ENCODE peak calls at places on chromosome X, in five cellular contexts. One of them, this sample, is unnamed.

GRCh38 chrX:22616867-22617266 is 344.2 kb downstream of the CBLL2 start:
- DNase-seq in ascending aorta: no peak
- DNase-seq in fibroblast of lung: no peak
- DNase-seq in adrenal gland: no peak
- DNase-seq in IMR-90: no peak
- DNase-seq in this sample: no peak

GRCh38 chrX:40157228-40158035 is 59.7 kb upstream of the BCOR start:
- DNase-seq in ascending aorta: no peak
- DNase-seq in fibroblast of lung: no peak
- DNase-seq in adrenal gland: no peak
- DNase-seq in IMR-90: no peak
- DNase-seq in this sample: no peak

GRCh38 chrX:12693754-12694153 is 97.5 kb upstream of the PRPS2 start:
- DNase-seq in ascending aorta: no peak
- DNase-seq in fibroblast of lung: no peak
- DNase-seq in adrenal gland: no peak
- DNase-seq in IMR-90: no peak
- DNase-seq in this sample: no peak

GRCh38 chrX:254630-255215 is 26.5 kb upstream of the PLCXD1 start:
- DNase-seq in ascending aorta: no peak
- DNase-seq in fibroblast of lung: no peak
- DNase-seq in adrenal gland: no peak
- DNase-seq in IMR-90: no peak
- DNase-seq in this sample: no peak

GRCh38 chrX:48694776-48695523 is 1.6 kb upstream of the SUV39H1 start:
- DNase-seq in ascending aorta: no peak
- DNase-seq in fibroblast of lung: no peak
- DNase-seq in adrenal gland: no peak
- DNase-seq in IMR-90: no peak
- DNase-seq in this sample: no peak

GRCh38 chrX:10722804-10723364 is 102.5 kb upstream of the MID1 start:
- DNase-seq in ascending aorta: peak
- DNase-seq in fibroblast of lung: peak
- DNase-seq in adrenal gland: peak
- DNase-seq in IMR-90: peak
- DNase-seq in this sample: peak

GRCh38 chrX:151713859-151714258 is 2.0 kb upstream of the FATE1 start:
- DNase-seq in ascending aorta: no peak
- DNase-seq in fibroblast of lung: peak
- DNase-seq in adrenal gland: no peak
- DNase-seq in IMR-90: no peak
- DNase-seq in this sample: peak

GRCh38 chrX:13750204-13750603 is 15.7 kb downstream of the OFD1 start:
- DNase-seq in ascending aorta: no peak
- DNase-seq in fibroblast of lung: peak
- DNase-seq in adrenal gland: no peak
- DNase-seq in IMR-90: peak
- DNase-seq in this sample: no peak

GRCh38 chrX:11611965-11612364 is 53.8 kb downstream of the ARHGAP6 start:
- DNase-seq in ascending aorta: no peak
- DNase-seq in fibroblast of lung: no peak
- DNase-seq in adrenal gland: no peak
- DNase-seq in IMR-90: no peak
- DNase-seq in this sample: no peak

GRCh38 chrX:20116087-20116574 is 576 bp downstream of the MAP7D2 start:
- DNase-seq in ascending aorta: no peak
- DNase-seq in fibroblast of lung: no peak
- DNase-seq in adrenal gland: no peak
- DNase-seq in IMR-90: no peak
- DNase-seq in this sample: no peak
- TF ChIP-seq CTCF in ascending aorta: no peak
- TF ChIP-seq CTCF in fibroblast of lung: no peak
- TF ChIP-seq CTCF in adrenal gland: no peak
- TF ChIP-seq CTCF in IMR-90: no peak
- TF ChIP-seq CTCF in this sample: no peak

DNA sequence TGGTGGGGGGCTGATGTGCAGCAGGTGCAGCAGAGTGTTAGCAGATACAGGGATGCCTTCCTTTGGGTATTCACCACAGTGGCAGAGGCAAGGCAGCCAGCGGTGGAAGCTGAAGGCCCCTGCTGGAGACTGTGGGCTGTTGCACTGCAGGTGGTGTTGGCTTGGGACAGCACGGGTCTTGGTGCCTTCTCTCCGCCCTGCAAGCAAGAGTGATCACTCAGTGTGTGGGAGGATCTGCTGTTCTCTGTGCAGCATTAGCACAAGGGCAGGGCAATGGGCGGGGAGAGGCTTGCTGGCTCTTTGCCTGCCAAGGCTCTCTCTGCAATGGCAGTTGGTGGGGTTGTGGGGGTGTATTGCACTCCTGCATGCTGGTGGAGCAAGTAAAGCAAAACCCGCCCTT is 821.0 kb upstream of the GRIA3 start:
- DNase-seq in ascending aorta: no peak
- DNase-seq in fibroblast of lung: no peak
- DNase-seq in adrenal gland: no peak
- DNase-seq in IMR-90: no peak
- DNase-seq in this sample: no peak
- TF ChIP-seq CTCF in ascending aorta: no peak
- TF ChIP-seq CTCF in fibroblast of lung: no peak
- TF ChIP-seq CTCF in adrenal gland: no peak
- TF ChIP-seq CTCF in IMR-90: no peak
- TF ChIP-seq CTCF in this sample: no peak

GRCh38 chrX:131762802-131763234 is 218.9 kb downstream of the OR13H1 start:
- DNase-seq in ascending aorta: peak
- DNase-seq in fibroblast of lung: peak
- DNase-seq in adrenal gland: peak
- DNase-seq in IMR-90: peak
- DNase-seq in this sample: peak
- TF ChIP-seq CTCF in ascending aorta: peak
- TF ChIP-seq CTCF in fibroblast of lung: no peak
- TF ChIP-seq CTCF in adrenal gland: no peak
- TF ChIP-seq CTCF in IMR-90: peak
- TF ChIP-seq CTCF in this sample: peak

DNA sequence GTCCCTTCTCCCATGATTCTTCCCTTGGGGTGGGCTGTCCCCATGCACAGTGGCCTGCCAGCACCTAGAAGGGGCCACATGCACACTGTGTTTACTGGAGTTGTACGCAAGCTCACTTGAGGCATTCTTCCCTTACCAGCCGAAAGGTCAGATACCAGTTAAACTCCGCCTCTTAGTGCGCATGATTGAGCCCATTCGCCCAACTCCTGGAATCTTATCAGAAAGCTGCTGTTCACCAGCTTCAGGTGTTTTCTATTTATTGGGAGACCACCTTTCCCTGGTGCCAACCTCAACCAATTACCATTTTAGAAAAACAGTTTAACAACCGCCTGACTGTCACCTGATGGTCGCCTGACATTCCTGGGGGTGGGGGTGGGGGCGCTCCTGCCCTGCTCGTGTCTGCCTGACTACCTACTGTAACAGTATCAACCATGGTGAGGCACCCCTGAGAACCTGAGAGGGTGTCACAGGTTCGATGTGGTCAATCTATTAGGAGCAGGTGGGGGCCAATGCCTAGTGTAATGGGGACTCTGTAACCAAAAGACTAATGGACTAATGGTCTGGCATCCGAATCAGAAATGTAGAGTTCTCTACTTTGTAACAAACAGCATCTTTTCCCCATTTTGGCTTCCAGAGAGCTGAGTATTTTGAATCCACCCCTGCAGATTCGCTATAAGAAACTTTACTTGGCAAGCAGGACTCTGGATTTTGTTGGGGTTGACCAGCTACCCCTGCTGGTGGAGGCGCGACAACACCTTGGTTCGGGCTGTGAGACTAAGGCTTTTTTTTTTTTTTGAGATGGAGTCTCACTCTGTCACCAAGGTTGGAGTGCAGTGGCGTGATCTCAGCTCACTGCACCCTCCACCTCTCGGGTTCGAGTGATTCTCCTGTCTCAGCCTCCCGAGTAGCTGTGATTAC is 58.3 kb upstream of the ZNF157 start:
- DNase-seq in ascending aorta: no peak
- DNase-seq in fibroblast of lung: peak
- DNase-seq in adrenal gland: no peak
- DNase-seq in IMR-90: peak
- DNase-seq in this sample: peak
- TF ChIP-seq CTCF in ascending aorta: no peak
- TF ChIP-seq CTCF in fibroblast of lung: peak
- TF ChIP-seq CTCF in adrenal gland: peak
- TF ChIP-seq CTCF in IMR-90: peak
- TF ChIP-seq CTCF in this sample: peak

GRCh38 chrX:131746491-131746968 is 202.7 kb downstream of the OR13H1 start:
- DNase-seq in ascending aorta: peak
- DNase-seq in fibroblast of lung: peak
- DNase-seq in adrenal gland: peak
- DNase-seq in IMR-90: peak
- DNase-seq in this sample: peak
- TF ChIP-seq CTCF in ascending aorta: peak
- TF ChIP-seq CTCF in fibroblast of lung: no peak
- TF ChIP-seq CTCF in adrenal gland: no peak
- TF ChIP-seq CTCF in IMR-90: peak
- TF ChIP-seq CTCF in this sample: peak

GRCh38 chrX:15299945-15300851 is 15.2 kb downstream of the ASB11 start:
- DNase-seq in ascending aorta: no peak
- DNase-seq in fibroblast of lung: peak
- DNase-seq in adrenal gland: no peak
- DNase-seq in IMR-90: peak
- DNase-seq in this sample: peak
- TF ChIP-seq CTCF in ascending aorta: peak
- TF ChIP-seq CTCF in fibroblast of lung: peak
- TF ChIP-seq CTCF in adrenal gland: peak
- TF ChIP-seq CTCF in IMR-90: peak
- TF ChIP-seq CTCF in this sample: peak

DNA sequence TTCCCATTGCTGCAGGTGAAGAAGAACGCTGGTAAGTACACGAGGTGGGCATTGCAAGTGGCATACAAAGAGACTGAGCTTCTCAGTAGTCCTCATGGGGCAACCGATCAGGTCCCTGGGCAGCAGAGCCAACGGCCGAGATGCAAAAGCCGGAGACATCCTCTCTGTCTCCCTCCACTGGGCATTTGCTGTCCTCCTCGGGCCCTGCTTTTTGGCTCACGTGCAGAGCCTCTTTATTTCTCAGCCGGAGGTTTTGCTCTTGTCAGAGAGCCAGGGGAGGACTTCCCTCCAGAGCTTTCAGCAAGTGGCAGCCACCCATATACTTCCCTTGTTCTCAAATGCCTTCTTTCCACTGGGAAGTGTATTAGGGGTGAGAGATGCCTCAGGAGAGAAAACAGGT is 18.0 kb downstream of the STARD8 start:
- DNase-seq in ascending aorta: peak
- DNase-seq in fibroblast of lung: no peak
- DNase-seq in adrenal gland: no peak
- DNase-seq in IMR-90: no peak
- DNase-seq in this sample: no peak
- TF ChIP-seq CTCF in ascending aorta: no peak
- TF ChIP-seq CTCF in fibroblast of lung: peak
- TF ChIP-seq CTCF in adrenal gland: no peak
- TF ChIP-seq CTCF in IMR-90: no peak
- TF ChIP-seq CTCF in this sample: no peak

GRCh38 chrX:36957425-36958328 is 50.5 kb upstream of the FAM47C start:
- DNase-seq in ascending aorta: no peak
- DNase-seq in fibroblast of lung: peak
- DNase-seq in adrenal gland: no peak
- DNase-seq in IMR-90: no peak
- DNase-seq in this sample: no peak

GRCh38 chrX:36963852-36964251 is 44.3 kb upstream of the FAM47C start:
- DNase-seq in ascending aorta: no peak
- DNase-seq in fibroblast of lung: no peak
- DNase-seq in adrenal gland: no peak
- DNase-seq in IMR-90: no peak
- DNase-seq in this sample: no peak

GRCh38 chrX:36963069-36963808 is 44.9 kb upstream of the FAM47C start:
- DNase-seq in ascending aorta: no peak
- DNase-seq in fibroblast of lung: no peak
- DNase-seq in adrenal gland: no peak
- DNase-seq in IMR-90: no peak
- DNase-seq in this sample: no peak

GRCh38 chrX:36961590-36961989 is 46.6 kb upstream of the FAM47C start:
- DNase-seq in ascending aorta: no peak
- DNase-seq in fibroblast of lung: no peak
- DNase-seq in adrenal gland: no peak
- DNase-seq in IMR-90: no peak
- DNase-seq in this sample: no peak
- TF ChIP-seq CTCF in ascending aorta: no peak
- TF ChIP-seq CTCF in fibroblast of lung: no peak
- TF ChIP-seq CTCF in adrenal gland: no peak
- TF ChIP-seq CTCF in IMR-90: no peak
- TF ChIP-seq CTCF in this sample: no peak

This sample was measured in fibroblast of villous mesenchyme.